ENCODE peak calls at places on chromosomes 2 and 18, in eight cellular contexts. S is A549, U is HepG2, R is K562, V is HCT116, P is GM23338, O is SK-N-SH, J is GM12878. X is an unnamed sample.
A peak's percentile ranks its signal among the peaks of the same experiment; 100 is the strongest.

GRCh38 chr2:227774011-227774624 is 28.4 kb downstream of the SCYGR8 start:
- DNase-seq in V (peak; percentile 8), J (no peak), O (peak; percentile 14), S (peak; percentile 26), P (peak; percentile 77), U (peak; percentile 69), R (no peak), X (no peak)

GRCh38 chr2:157840568-157841156 is 35.5 kb downstream of the ACVR1 start:
- DNase-seq in U (peak; percentile 79), R (no peak), P (no peak), S (no peak), J (no peak), O (no peak), V (no peak), X (no peak)

GRCh38 chr2:138964413-138964812 is 184.2 kb upstream of the NXPH2 start:
- DNase-seq in R (no peak), O (no peak), P (no peak), J (no peak), V (no peak), S (no peak), U (no peak), X (no peak)

GRCh38 chr2:127735537-127736399 is 34.5 kb downstream of the SFT2D3 start:
- DNase-seq in U (peak; percentile 37), O (no peak), R (no peak), S (peak; percentile 65), J (no peak), V (no peak), P (no peak), X (no peak)

GRCh38 chr2:69952336-69953115 is 8.9 kb downstream of the ASPRV1 start:
- DNase-seq in O (no peak), P (no peak), V (no peak), R (no peak), J (no peak), U (no peak), S (no peak), X (peak; percentile 39)

GRCh38 chr18:56825312-56825711 is 174.2 kb downstream of the WDR7 start:
- DNase-seq in P (no peak), S (no peak), U (no peak), V (no peak), O (no peak), J (no peak), R (no peak), X (peak; percentile 35)

GRCh38 chr2:19653336-19653908 is 248.4 kb downstream of the TTC32 start:
- DNase-seq in U (no peak), S (no peak), V (no peak), P (no peak), J (no peak), R (no peak), O (no peak), X (no peak)

GRCh38 chr2:182824056-182824758 is 42.2 kb downstream of the FRZB start:
- DNase-seq in S (no peak), V (no peak), U (no peak), P (no peak), O (no peak), R (no peak), J (no peak), X (no peak)

GRCh38 chr2:212549463-212549862 is 10.9 kb upstream of the ERBB4 start:
- DNase-seq in R (no peak), V (no peak), J (no peak), U (no peak), S (no peak), O (no peak), P (no peak), X (no peak)

GRCh38 chr18:365651-366050 is 97.8 kb upstream of the THOC1 start:
- DNase-seq in S (no peak), V (no peak), P (no peak), J (no peak), U (no peak), R (no peak), O (no peak), X (no peak)

DNA sequence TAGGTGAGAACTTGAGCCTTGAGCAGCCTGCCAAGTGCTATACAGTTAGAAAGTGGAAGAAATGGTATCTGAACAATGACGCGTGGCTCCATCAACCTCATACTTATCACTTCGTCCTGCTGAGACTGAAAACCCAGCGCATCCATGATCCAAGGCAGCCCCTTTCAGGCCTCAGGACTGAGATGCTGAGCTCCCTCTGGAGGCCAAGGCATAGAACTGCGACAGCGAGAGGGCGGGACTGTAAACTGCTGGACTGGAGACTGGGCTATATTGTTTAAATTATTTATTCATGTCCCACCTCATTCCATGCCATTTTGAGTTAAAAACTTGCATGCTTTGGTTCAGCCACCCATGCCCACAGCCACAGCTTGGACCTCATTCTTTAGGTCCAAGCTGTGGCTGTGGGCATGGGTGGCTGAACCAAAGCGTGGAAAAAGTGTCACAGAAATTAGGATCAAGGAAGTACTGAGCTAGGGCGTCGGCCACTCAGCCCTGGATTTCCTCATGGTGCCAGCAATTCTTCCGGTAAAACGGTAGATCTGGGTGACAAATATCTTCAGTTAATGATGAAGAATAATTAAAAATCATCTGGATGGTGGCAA is 195.5 kb downstream of the L3MBTL4 start:
- DNase-seq in R (peak; percentile 27), S (peak; percentile 32), O (peak; percentile 49), V (no peak), P (peak; percentile 88), U (peak; percentile 24), J (no peak), X (no peak)
- TF ChIP-seq CTCF in R (peak; percentile 45), S (peak; percentile 15), O (peak; percentile 78), V (peak; percentile 29), P (peak; percentile 95), U (peak; percentile 77), J (peak; percentile 72), X (peak; percentile 87)

GRCh38 chr18:59820663-59821062 is 79.1 kb upstream of the PMAIP1 start:
- DNase-seq in O (no peak), U (no peak), V (no peak), R (no peak), P (no peak), S (no peak), J (no peak), X (no peak)

GRCh38 chr18:59818769-59819168 is 81.0 kb upstream of the PMAIP1 start:
- DNase-seq in S (no peak), J (no peak), P (no peak), V (no peak), R (no peak), U (no peak), O (no peak), X (no peak)

GRCh38 chr18:59823611-59824195 is 76.1 kb upstream of the PMAIP1 start:
- DNase-seq in P (peak; percentile 94), U (peak; percentile 60), R (peak; percentile 36), J (no peak), S (peak; percentile 66), V (peak; percentile 67), O (peak; percentile 64), X (peak; percentile 61)

GRCh38 chr18:59822612-59823275 is 77.1 kb upstream of the PMAIP1 start:
- DNase-seq in O (no peak), J (no peak), R (no peak), S (no peak), V (no peak), P (no peak), U (no peak), X (no peak)

GRCh38 chr18:59821983-59822382 is 77.8 kb upstream of the PMAIP1 start:
- DNase-seq in R (no peak), V (no peak), S (no peak), P (no peak), U (no peak), J (no peak), O (no peak), X (no peak)
- TF ChIP-seq REST in R (no peak), V (no peak), S (no peak), P (no peak), U (no peak), J (no peak), O (no peak), X (no peak)

GRCh38 chr2:28035163-28035690 is 144.7 kb downstream of the BABAM2 start:
- DNase-seq in J (no peak), P (no peak), R (no peak), O (no peak), V (no peak), S (no peak), U (no peak), X (no peak)

GRCh38 chr2:28036307-28036706 is 145.8 kb downstream of the BABAM2 start:
- DNase-seq in J (no peak), S (no peak), V (no peak), R (no peak), P (no peak), O (no peak), U (no peak), X (no peak)

GRCh38 chr2:28034696-28035095 is 144.2 kb downstream of the BABAM2 start:
- DNase-seq in U (no peak), J (no peak), P (no peak), V (no peak), R (no peak), S (no peak), O (no peak), X (no peak)

GRCh38 chr2:28038722-28039121 is 148.2 kb downstream of the BABAM2 start:
- DNase-seq in V (no peak), J (no peak), O (no peak), U (no peak), P (no peak), S (no peak), R (no peak), X (no peak)

GRCh38 chr2:28035816-28036215 is 145.3 kb downstream of the BABAM2 start:
- DNase-seq in V (no peak), U (no peak), J (no peak), P (peak; percentile 11), R (no peak), O (no peak), S (no peak), X (no peak)
- H3K27ac ChIP-seq in V (no peak overlapping the region), U (no peak overlapping the region), J (no peak overlapping the region), P (no peak overlapping the region), R (no peak overlapping the region), O (no peak overlapping the region), S (no peak overlapping the region), X (no peak overlapping the region)

GRCh38 chr2:45008296-45009129 is 739 bp downstream of the SIX2 start:
- DNase-seq in U (no peak), V (no peak), S (no peak), P (peak; percentile 40), O (peak; percentile 36), J (no peak), R (no peak), X (peak; percentile 23)
- TF ChIP-seq CTCF in U (no peak), V (no peak), S (no peak), P (no peak), O (no peak), J (no peak), R (no peak), X (no peak)